ENCODE peak calls at places on chromosomes 5 and 9, in ten cellular contexts. One of them, this sample, is unnamed.

GRCh38 chr9:38066167-38066906 is 2.7 kb downstream of the SHB start:
- DNase-seq in globus pallidus: no peak
- DNase-seq in AG10803: no peak
- DNase-seq in EH: no peak
- DNase-seq in mesenteric fat pad: no peak
- DNase-seq in brain pericyte: no peak
- DNase-seq in sciatic nerve: no peak
- DNase-seq in activated naive CD4-positive, alpha-beta T cell treated with anti-CD3 and anti-CD28 coated beads, Interleukin-2, amount 10 ng/mL, durations not matched to agents 7 days and 5 days: no peak
- DNase-seq in HuH-7.5: no peak
- DNase-seq in GM19239: no peak
- DNase-seq in this sample: no peak

GRCh38 chr9:74496819-74497749 is at the start of gene RORB:
- DNase-seq in activated naive CD4-positive, alpha-beta T cell treated with anti-CD3 and anti-CD28 coated beads, Interleukin-2, amount 10 ng/mL, durations not matched to agents 7 days and 5 days: peak
- DNase-seq in sciatic nerve: peak
- DNase-seq in AG10803: peak
- DNase-seq in globus pallidus: peak
- DNase-seq in EH: peak
- DNase-seq in brain pericyte: no peak
- DNase-seq in HuH-7.5: peak
- DNase-seq in mesenteric fat pad: no peak
- DNase-seq in GM19239: no peak
- DNase-seq in this sample: peak

GRCh38 chr5:59746261-59746765 is 147.2 kb downstream of the PDE4D start:
- DNase-seq in globus pallidus: no peak
- DNase-seq in EH: peak
- DNase-seq in AG10803: peak
- DNase-seq in activated naive CD4-positive, alpha-beta T cell treated with anti-CD3 and anti-CD28 coated beads, Interleukin-2, amount 10 ng/mL, durations not matched to agents 7 days and 5 days: no peak
- DNase-seq in GM19239: no peak
- DNase-seq in HuH-7.5: no peak
- DNase-seq in brain pericyte: no peak
- DNase-seq in mesenteric fat pad: no peak
- DNase-seq in sciatic nerve: no peak
- DNase-seq in this sample: no peak

GRCh38 chr5:151537044-151537443 is 54.1 kb downstream of the FAT2 start:
- DNase-seq in GM19239: no peak
- DNase-seq in brain pericyte: no peak
- DNase-seq in EH: no peak
- DNase-seq in AG10803: no peak
- DNase-seq in sciatic nerve: no peak
- DNase-seq in mesenteric fat pad: no peak
- DNase-seq in activated naive CD4-positive, alpha-beta T cell treated with anti-CD3 and anti-CD28 coated beads, Interleukin-2, amount 10 ng/mL, durations not matched to agents 7 days and 5 days: no peak
- DNase-seq in HuH-7.5: no peak
- DNase-seq in globus pallidus: no peak
- DNase-seq in this sample: no peak

GRCh38 chr9:104494808-104495207 is 9.3 kb upstream of the OR13F1 start:
- DNase-seq in sciatic nerve: no peak
- DNase-seq in AG10803: no peak
- DNase-seq in brain pericyte: no peak
- DNase-seq in mesenteric fat pad: no peak
- DNase-seq in GM19239: no peak
- DNase-seq in globus pallidus: no peak
- DNase-seq in HuH-7.5: peak
- DNase-seq in EH: peak
- DNase-seq in activated naive CD4-positive, alpha-beta T cell treated with anti-CD3 and anti-CD28 coated beads, Interleukin-2, amount 10 ng/mL, durations not matched to agents 7 days and 5 days: no peak
- DNase-seq in this sample: no peak

GRCh38 chr5:168291281-168291960 is at the start of gene WWC1:
- DNase-seq in AG10803: no peak
- DNase-seq in brain pericyte: no peak
- DNase-seq in sciatic nerve: no peak
- DNase-seq in GM19239: peak
- DNase-seq in globus pallidus: no peak
- DNase-seq in EH: peak
- DNase-seq in HuH-7.5: peak
- DNase-seq in activated naive CD4-positive, alpha-beta T cell treated with anti-CD3 and anti-CD28 coated beads, Interleukin-2, amount 10 ng/mL, durations not matched to agents 7 days and 5 days: peak
- DNase-seq in mesenteric fat pad: no peak
- DNase-seq in this sample: peak

GRCh38 chr5:16842916-16843315 is 93.2 kb downstream of the MYO10 start:
- DNase-seq in sciatic nerve: no peak
- DNase-seq in mesenteric fat pad: no peak
- DNase-seq in EH: peak
- DNase-seq in brain pericyte: no peak
- DNase-seq in HuH-7.5: no peak
- DNase-seq in globus pallidus: no peak
- DNase-seq in activated naive CD4-positive, alpha-beta T cell treated with anti-CD3 and anti-CD28 coated beads, Interleukin-2, amount 10 ng/mL, durations not matched to agents 7 days and 5 days: no peak
- DNase-seq in AG10803: peak
- DNase-seq in GM19239: no peak
- DNase-seq in this sample: no peak

GRCh38 chr5:171647900-171648253 is 137.7 kb upstream of the SMIM23 start:
- DNase-seq in EH: no peak
- DNase-seq in brain pericyte: no peak
- DNase-seq in GM19239: no peak
- DNase-seq in globus pallidus: no peak
- DNase-seq in sciatic nerve: no peak
- DNase-seq in activated naive CD4-positive, alpha-beta T cell treated with anti-CD3 and anti-CD28 coated beads, Interleukin-2, amount 10 ng/mL, durations not matched to agents 7 days and 5 days: no peak
- DNase-seq in AG10803: no peak
- DNase-seq in HuH-7.5: no peak
- DNase-seq in mesenteric fat pad: no peak
- DNase-seq in this sample: no peak

GRCh38 chr5:134851307-134851923 is 5.6 kb downstream of the C5orf24 start:
- DNase-seq in globus pallidus: no peak
- DNase-seq in activated naive CD4-positive, alpha-beta T cell treated with anti-CD3 and anti-CD28 coated beads, Interleukin-2, amount 10 ng/mL, durations not matched to agents 7 days and 5 days: no peak
- DNase-seq in sciatic nerve: no peak
- DNase-seq in EH: peak
- DNase-seq in mesenteric fat pad: no peak
- DNase-seq in brain pericyte: no peak
- DNase-seq in AG10803: peak
- DNase-seq in GM19239: no peak
- DNase-seq in HuH-7.5: peak
- DNase-seq in this sample: no peak

GRCh38 chr5:154755361-154756202 is at the start of gene LARP1:
- DNase-seq in brain pericyte: no peak
- DNase-seq in HuH-7.5: peak
- DNase-seq in AG10803: no peak
- DNase-seq in GM19239: no peak
- DNase-seq in sciatic nerve: peak
- DNase-seq in mesenteric fat pad: no peak
- DNase-seq in globus pallidus: no peak
- DNase-seq in activated naive CD4-positive, alpha-beta T cell treated with anti-CD3 and anti-CD28 coated beads, Interleukin-2, amount 10 ng/mL, durations not matched to agents 7 days and 5 days: no peak
- DNase-seq in EH: peak
- DNase-seq in this sample: no peak

GRCh38 chr5:178234753-178235599 is 2.4 kb upstream of the PHYKPL start:
- DNase-seq in activated naive CD4-positive, alpha-beta T cell treated with anti-CD3 and anti-CD28 coated beads, Interleukin-2, amount 10 ng/mL, durations not matched to agents 7 days and 5 days: peak
- DNase-seq in EH: peak
- DNase-seq in brain pericyte: no peak
- DNase-seq in mesenteric fat pad: no peak
- DNase-seq in HuH-7.5: peak
- DNase-seq in GM19239: peak
- DNase-seq in globus pallidus: peak
- DNase-seq in sciatic nerve: peak
- DNase-seq in AG10803: peak
- DNase-seq in this sample: peak

GRCh38 chr5:134070979-134071849 is 43.3 kb upstream of the TCF7 start:
- DNase-seq in GM19239: no peak
- DNase-seq in activated naive CD4-positive, alpha-beta T cell treated with anti-CD3 and anti-CD28 coated beads, Interleukin-2, amount 10 ng/mL, durations not matched to agents 7 days and 5 days: peak
- DNase-seq in sciatic nerve: no peak
- DNase-seq in globus pallidus: no peak
- DNase-seq in mesenteric fat pad: no peak
- DNase-seq in HuH-7.5: no peak
- DNase-seq in AG10803: no peak
- DNase-seq in brain pericyte: no peak
- DNase-seq in EH: no peak
- DNase-seq in this sample: peak

GRCh38 chr5:175246242-175246891 is 197.6 kb downstream of the DRD1 start:
- DNase-seq in sciatic nerve: no peak
- DNase-seq in EH: peak
- DNase-seq in globus pallidus: no peak
- DNase-seq in brain pericyte: peak
- DNase-seq in HuH-7.5: no peak
- DNase-seq in GM19239: no peak
- DNase-seq in mesenteric fat pad: no peak
- DNase-seq in AG10803: peak
- DNase-seq in activated naive CD4-positive, alpha-beta T cell treated with anti-CD3 and anti-CD28 coated beads, Interleukin-2, amount 10 ng/mL, durations not matched to agents 7 days and 5 days: no peak
- DNase-seq in this sample: peak

This sample was measured in 8988T.